ENCODE peak calls at places on chromosome 14, in four cellular contexts. F is left lung; P is CD8-positive, alpha-beta T cell; G is right lobe of liver. C is an unnamed sample.

GRCh38 chr14:23365353-23366162 is 586 bp upstream of the EFS start:
- DNase-seq in P (no peak), G (no peak), F (peak; percentile 80), C (peak; percentile 76)

GRCh38 chr14:74739293-74740030 is 23.7 kb upstream of the YLPM1 start:
- DNase-seq in G (no peak), F (no peak), P (no peak), C (no peak)

GRCh38 chr14:51546603-51547258 is 105.0 kb upstream of the FRMD6 start:
- DNase-seq in F (no peak), P (no peak), G (no peak), C (no peak)

GRCh38 chr14:73784065-73784987 is 67.3 kb upstream of the PTGR2 start:
- DNase-seq in G (no peak), P (no peak), F (no peak), C (no peak)

GRCh38 chr14:80781968-80782367 is 159.6 kb downstream of the CEP128 start:
- DNase-seq in G (no peak), P (no peak), F (no peak), C (no peak)

GRCh38 chr14:62117718-62118164 is 355.5 kb downstream of the SNAPC1 start:
- DNase-seq in F (no peak), P (no peak), G (no peak), C (no peak)

GRCh38 chr14:50854521-50854920 is 17.3 kb upstream of the ABHD12B start:
- DNase-seq in F (no peak), P (no peak), G (no peak), C (no peak)

GRCh38 chr14:77376380-77376770 is 519 bp downstream of the TMED8 start:
- DNase-seq in F (peak; percentile 85), P (peak; percentile 1), G (peak; percentile 36), C (no peak)

DNA sequence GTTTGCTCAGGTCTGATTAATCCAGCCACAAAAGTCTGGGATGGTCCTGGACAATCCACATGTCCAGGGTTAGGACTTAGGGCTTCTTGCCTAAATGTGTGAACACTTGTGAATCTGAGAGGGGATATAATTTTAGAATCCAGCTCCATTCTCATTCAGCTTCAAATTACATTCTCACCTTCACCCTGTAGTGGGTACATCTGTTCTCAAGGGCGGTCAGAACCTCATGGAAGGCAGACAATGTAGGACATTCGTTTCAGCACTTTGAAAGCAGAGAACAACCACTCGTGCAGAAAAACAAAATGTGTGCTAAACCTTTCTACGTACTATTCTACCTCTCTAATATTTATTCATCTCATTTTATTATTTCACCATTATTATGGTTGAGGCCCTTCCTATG is 1.2 kb downstream of the TMEM229B start:
- DNase-seq in P (no peak), G (no peak), F (no peak), C (no peak)
- H3K4me3 ChIP-seq in P (peak overlapping the region; percentile 84), G (no peak overlapping the region), F (no peak overlapping the region), C (no peak overlapping the region)

GRCh38 chr14:92946847-92947545 is 24.0 kb downstream of the CHGA start:
- DNase-seq in F (peak; percentile 57), G (no peak), P (no peak), C (no peak)
- H3K27me3 ChIP-seq in F (no peaks in the 10 kb centered on the region), G (no peaks in the 10 kb centered on the region), P (no peaks in the 10 kb centered on the region), C (no peaks in the 10 kb centered on the region)

GRCh38 chr14:106652494-106652893 is 1126.1 kb downstream of the TMEM121 start:
- DNase-seq in G (no peak), F (no peak), P (no peak), C (no peak)

GRCh38 chr14:106662947-106663346 is 1136.6 kb downstream of the TMEM121 start:
- DNase-seq in P (no peak), G (no peak), F (no peak), C (no peak)

GRCh38 chr14:106657460-106657859 is 1131.1 kb downstream of the TMEM121 start:
- DNase-seq in P (peak; percentile 31), F (no peak), G (no peak), C (no peak)
- H3K9me3 ChIP-seq in P (no peaks in the 10 kb centered on the region), F (no peaks in the 10 kb centered on the region), G (no peaks in the 10 kb centered on the region), C (no peaks in the 10 kb centered on the region)

DNA sequence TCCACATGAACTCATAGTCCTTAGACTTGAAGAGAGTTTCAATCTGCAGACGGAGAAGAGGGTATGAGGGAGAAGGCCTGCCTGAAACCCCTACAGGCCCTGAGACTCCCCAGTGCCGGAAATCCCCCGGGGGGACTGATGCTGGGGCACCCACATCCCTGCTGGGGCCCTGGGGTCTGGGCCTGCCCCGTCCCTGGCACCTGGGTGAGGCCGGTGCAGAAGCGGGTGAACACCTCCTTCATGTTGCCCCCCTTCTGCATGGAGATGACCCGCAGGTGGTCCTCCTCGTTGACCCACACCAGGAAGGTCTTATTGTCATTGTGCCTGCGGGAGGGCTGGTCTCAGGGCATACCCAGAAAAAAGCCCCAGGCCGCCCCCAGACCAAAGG is 2.4 kb downstream of the CKB start:
- DNase-seq in G (no peak), F (peak; percentile 52), P (no peak), C (no peak)
- H3K4me3 ChIP-seq in G (no peak overlapping the region), F (no peak overlapping the region), P (no peak overlapping the region), C (peak overlapping the region; percentile 61)

GRCh38 chr14:36518031-36518585 is 1.9 kb downstream of the NKX2-1 start:
- DNase-seq in G (no peak), F (no peak), P (no peak), C (no peak)
- H3K27me3 ChIP-seq in G (peaks cover 77% of the 10 kb centered on the region), F (peaks cover 100% of the 10 kb centered on the region), P (peaks cover 12% of the 10 kb centered on the region), C (peaks cover 99% of the 10 kb centered on the region)